ENCODE peak calls at places on chromosomes 13 and 19, in four cellular contexts. V is lung, P is tibial artery, B is lower lobe of right lung. T is an unnamed sample.

GRCh38 chr13:110103026-110103425 is 203.9 kb downstream of the COL4A1 start:
- DNase-seq in B (no peak), P (no peak), V (no peak), T (no peak)

GRCh38 chr13:103386341-103386740 is 320.1 kb upstream of the SLC10A2 start:
- DNase-seq in P (no peak), B (no peak), V (no peak), T (no peak)

GRCh38 chr19:2854849-2855248 is 12.3 kb upstream of the ZNF556 start:
- DNase-seq in V (no peak), P (no peak), B (no peak), T (no peak)

GRCh38 chr13:112725346-112726017 is 35.6 kb downstream of the ATP11A start:
- DNase-seq in V (no peak), B (peak), P (peak), T (no peak)

GRCh38 chr13:99926014-99926731 is 45.4 kb downstream of the ZIC5 start:
- DNase-seq in B (no peak), P (no peak), V (no peak), T (no peak)

GRCh38 chr13:33207616-33207964 is 78.0 kb downstream of the STARD13 start:
- DNase-seq in B (no peak), V (no peak), P (no peak), T (no peak)

GRCh38 chr13:50513528-50513863 is 330.0 kb downstream of the DLEU7 start:
- DNase-seq in V (no peak), B (no peak), P (no peak), T (no peak)

GRCh38 chr13:72221276-72221962 is 354.4 kb upstream of the DACH1 start:
- DNase-seq in B (peak), V (no peak), P (no peak), T (peak)

GRCh38 chr19:44776402-44777096 is 1.1 kb upstream of the CBLC start:
- DNase-seq in B (peak), P (no peak), V (no peak), T (no peak)

GRCh38 chr13:98315466-98315865 is 138.4 kb upstream of the RNF113B start:
- DNase-seq in V (no peak), B (no peak), P (no peak), T (no peak)

GRCh38 chr19:42606660-42607351 is 12.1 kb upstream of the CEACAM8 start:
- DNase-seq in V (peak), B (peak), P (no peak), T (peak)

GRCh38 chr19:13953021-13953531 is 767 bp downstream of the DCAF15 start:
- DNase-seq in V (no peak), B (no peak), P (no peak), T (peak)

GRCh38 chr13:60267498-60268202 is 103.9 kb upstream of the DIAPH3 start:
- DNase-seq in P (no peak), V (no peak), B (no peak), T (no peak)

DNA sequence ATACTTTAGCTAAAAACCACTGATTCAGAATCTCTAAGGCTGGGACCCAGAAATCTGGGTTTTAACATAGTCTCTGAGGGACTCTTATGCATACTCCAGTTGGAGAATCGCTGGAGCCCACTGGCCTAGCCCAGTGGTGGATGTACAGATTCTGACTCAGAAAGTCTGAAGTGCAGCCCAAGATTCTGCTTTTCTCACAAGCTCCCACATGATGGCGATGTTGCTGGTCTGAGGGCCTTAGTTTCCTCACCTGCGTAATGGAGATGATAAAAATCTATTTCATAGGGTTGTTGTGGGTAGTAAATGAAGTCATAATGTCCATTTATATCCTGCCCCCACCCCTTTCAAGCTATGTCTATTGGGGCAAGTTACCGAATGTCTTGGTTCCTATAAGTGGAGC is 7.7 kb upstream of the CDADC1 start:
- DNase-seq in V (no peak), B (no peak), P (no peak), T (no peak)
- TF ChIP-seq CTCF in V (peak), B (peak), P (peak), T (peak)

GRCh38 chr19:49847731-49848696 is 2.9 kb upstream of the PTOV1 start:
- DNase-seq in P (no peak), B (no peak), V (no peak), T (no peak)

GRCh38 chr19:49846408-49846807 is 4.6 kb upstream of the PTOV1 start:
- DNase-seq in V (no peak), B (no peak), P (no peak), T (no peak)

GRCh38 chr19:49843265-49843664 is 7.7 kb upstream of the PTOV1 start:
- DNase-seq in P (no peak), B (no peak), V (no peak), T (no peak)

GRCh38 chr19:49844138-49844740 is 6.7 kb upstream of the PTOV1 start:
- DNase-seq in V (no peak), B (no peak), P (no peak), T (no peak)

DNA sequence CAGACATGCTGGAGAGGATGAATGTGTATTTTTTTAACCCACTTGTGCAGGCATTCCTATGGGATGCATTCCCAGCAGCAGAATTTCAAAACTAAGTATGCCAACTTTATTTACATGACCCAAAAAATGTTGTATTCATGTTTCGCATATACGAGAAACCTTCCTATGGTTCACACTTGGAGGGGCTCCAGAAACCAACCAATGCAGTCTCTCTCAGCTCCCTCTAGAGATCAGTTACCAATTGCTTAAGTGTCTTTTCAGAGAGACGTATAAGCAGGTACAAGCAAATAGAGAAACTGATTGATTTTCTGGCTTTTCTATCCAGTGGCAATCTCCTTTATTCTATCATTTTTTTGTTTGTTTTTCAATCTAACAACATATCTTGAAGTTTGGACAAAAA is 5.5 kb upstream of the PTOV1 start:
- DNase-seq in B (no peak), V (no peak), P (no peak), T (no peak)
- H3K27ac ChIP-seq in B (no peak), V (no peak), P (no peak), T (no peak)

GRCh38 chr19:7489609-7490044 is 792 bp upstream of the PEX11G start:
- DNase-seq in V (no peak), B (no peak), P (no peak), T (no peak)
- H3K4me3 ChIP-seq in V (no peak), B (peak), P (peak), T (peak)

GRCh38 chr19:34275705-34276104 is 21.4 kb downstream of the GARRE1 start:
- DNase-seq in V (no peak), P (no peak), B (no peak), T (no peak)

GRCh38 chr19:34276614-34277013 is 22.3 kb downstream of the GARRE1 start:
- DNase-seq in P (no peak), V (no peak), B (no peak), T (no peak)

GRCh38 chr19:34274284-34274826 is 20.0 kb downstream of the GARRE1 start:
- DNase-seq in V (no peak), B (no peak), P (no peak), T (no peak)

GRCh38 chr19:34273121-34273845 is 18.9 kb downstream of the GARRE1 start:
- DNase-seq in V (no peak), P (no peak), B (no peak), T (no peak)

DNA sequence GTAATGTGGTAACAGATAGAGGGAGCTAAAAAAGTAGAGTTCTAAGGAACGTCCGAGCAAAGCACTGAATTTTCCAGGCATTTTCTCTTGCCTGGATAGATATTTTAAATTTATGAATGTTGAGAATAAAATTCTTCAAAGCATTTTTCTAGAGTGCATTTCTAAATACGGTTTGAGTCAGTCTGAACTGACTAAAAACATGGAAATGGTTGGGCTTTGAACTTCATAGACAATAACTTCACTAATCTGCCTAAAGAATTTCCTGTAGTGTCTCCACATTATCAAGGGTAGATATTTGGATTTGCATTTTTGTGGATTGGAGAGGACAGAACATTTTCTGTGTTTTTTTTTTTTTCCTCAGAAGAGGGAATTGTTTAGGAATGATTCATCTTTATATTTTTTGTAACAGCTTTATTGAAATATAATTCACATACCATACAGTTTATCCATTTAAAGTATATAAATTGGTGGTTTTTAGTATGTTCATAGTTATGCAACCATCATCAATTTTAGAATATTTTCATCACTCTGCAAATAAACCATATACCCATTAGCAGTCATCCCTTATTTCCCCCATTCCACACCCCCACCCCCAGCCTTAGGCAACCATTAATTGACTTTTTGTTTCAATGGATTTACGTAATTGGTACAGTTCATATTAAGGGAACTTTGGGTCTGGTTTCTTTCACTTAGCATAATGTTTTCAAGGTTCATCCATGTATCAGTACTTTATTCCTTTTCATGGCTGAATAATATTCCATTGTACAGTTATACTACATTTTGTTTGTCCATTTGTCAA is 20.7 kb downstream of the GARRE1 start:
- DNase-seq in P (no peak), B (no peak), V (no peak), T (no peak)
- TF ChIP-seq CTCF in P (no peak), B (no peak), V (no peak), T (no peak)

GRCh38 chr13:20983386-20983785 is 78.0 kb downstream of the LATS2 start:
- DNase-seq in P (no peak), B (peak), V (no peak), T (no peak)

GRCh38 chr13:20980420-20980819 is 77.9 kb upstream of the XPO4 start:
- DNase-seq in P (no peak), B (no peak), V (no peak), T (no peak)

GRCh38 chr13:20984879-20985278 is 76.5 kb downstream of the LATS2 start:
- DNase-seq in V (no peak), B (no peak), P (no peak), T (no peak)

GRCh38 chr13:20980899-20981298 is 78.4 kb upstream of the XPO4 start:
- DNase-seq in B (no peak), P (no peak), V (no peak), T (no peak)

DNA sequence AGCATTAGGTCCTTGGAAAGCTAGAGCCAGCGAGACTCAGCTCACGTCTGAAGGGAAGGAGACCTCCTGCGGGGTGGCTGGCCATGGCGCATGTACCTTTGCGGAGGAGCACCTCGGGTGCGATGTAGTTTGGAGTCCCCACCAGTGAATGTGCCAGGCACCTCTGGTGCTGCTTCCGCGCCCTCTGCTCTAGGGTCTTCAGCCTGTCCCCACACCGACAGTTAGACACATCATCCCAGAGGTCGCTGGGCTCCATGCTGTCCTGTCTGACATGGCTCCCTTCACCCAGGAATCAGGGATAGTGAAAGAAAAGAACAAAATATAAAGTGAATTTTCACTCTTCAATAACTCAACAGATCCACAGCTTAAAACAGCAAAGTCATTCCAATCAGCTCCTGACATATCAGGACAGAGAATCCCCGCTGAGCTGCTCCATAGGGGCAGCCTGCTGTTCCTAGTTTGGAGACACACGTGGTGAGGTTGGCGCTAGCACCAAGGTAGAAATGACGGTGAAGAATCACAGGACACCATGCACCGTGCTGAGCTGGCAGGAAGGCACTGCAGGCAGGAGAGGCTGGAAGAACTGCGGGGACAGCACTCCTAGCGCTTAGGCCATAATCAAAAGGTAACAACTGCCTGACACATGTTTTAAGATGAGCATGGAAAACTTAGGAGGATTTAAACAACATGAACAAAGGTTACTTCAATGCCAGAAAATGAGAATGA is 79.0 kb upstream of the XPO4 start:
- DNase-seq in V (no peak), B (peak), P (no peak), T (no peak)
- H3K27ac ChIP-seq in V (no peak), B (no peak), P (no peak), T (no peak)

DNA sequence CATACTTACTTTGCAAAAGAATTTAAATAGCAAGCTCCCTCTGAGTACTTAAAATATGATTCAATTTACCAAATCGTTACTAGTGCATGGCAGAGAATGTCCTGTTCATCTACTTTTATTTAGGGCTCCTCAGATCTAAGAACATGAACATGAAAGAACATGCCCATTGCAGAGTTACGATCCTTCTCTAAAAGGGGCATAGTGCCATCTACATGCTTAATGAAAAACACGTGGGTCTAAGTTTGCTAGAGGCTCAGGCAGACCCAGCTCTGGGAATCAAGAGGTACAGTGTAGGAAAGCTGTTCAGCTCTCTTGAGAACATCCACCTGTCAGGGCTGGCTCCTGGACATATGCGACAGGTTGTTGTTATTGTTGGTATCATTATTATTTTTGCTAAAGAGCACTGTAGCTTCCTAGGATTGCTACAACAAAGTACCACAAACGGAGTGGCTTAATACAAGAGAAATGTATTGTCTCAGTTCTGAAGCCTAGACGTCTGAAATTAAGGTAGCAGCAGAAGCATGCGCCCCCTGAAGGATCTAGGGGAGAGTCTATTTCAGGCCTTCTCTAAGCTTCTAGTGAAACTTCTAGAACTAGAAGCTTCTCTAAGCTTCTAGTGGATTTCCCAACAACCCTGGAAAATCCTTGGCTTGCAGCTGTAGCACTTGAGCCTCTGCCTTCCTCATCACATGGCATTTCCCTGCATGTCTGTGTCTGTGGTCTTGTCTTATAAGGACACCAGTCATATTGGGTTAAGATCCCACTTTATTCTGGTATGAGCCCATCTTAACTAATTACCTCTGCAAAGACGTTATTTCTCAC is 133.9 kb downstream of the DCT start:
- DNase-seq in B (no peak), V (no peak), P (no peak), T (no peak)
- H3K4me3 ChIP-seq in B (no peak), V (no peak), P (no peak), T (no peak)

GRCh38 chr19:47003611-47003935 is 16.1 kb upstream of the NPAS1 start:
- DNase-seq in B (no peak), P (no peak), V (no peak), T (no peak)

GRCh38 chr19:47002853-47003610 is 16.6 kb upstream of the NPAS1 start:
- DNase-seq in V (no peak), P (no peak), B (no peak), T (no peak)

GRCh38 chr19:47001584-47001983 is 18.1 kb upstream of the NPAS1 start:
- DNase-seq in V (no peak), B (no peak), P (no peak), T (no peak)

GRCh38 chr19:47004012-47004465 is 15.6 kb upstream of the NPAS1 start:
- DNase-seq in V (no peak), P (no peak), B (no peak), T (no peak)

DNA sequence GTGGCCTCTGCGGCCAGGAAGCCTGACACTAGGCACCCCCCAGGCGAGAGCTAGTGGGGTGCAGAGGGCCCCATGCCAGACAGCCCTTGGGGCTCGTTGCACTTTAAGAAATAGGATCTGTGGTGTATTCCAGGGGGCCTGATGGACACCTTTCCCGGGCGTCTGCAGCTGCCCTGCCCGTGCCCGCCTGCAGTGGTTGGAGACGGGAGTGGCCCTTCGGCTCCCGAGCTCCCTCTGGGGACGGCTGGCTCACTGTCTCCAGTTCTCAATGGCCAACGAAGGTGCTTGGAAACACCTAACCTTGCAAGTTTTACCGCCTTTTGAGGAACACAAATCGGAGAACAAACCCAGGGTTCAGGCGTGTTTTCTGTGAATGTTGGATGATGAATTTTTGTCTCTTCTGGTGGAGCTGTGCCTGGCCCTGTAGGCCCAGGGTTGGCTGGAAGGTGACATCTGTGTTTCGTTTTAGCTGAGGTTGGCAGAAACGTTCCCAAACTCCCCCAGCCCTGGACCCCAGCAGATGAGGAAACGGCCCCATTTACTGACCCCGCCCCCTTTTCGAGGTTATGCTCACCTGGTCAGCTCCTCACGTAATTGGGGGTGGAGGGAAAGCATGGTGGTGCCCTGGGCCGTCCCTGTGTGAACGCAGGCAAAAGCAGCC is 17.4 kb upstream of the NPAS1 start:
- DNase-seq in V (no peak), B (no peak), P (no peak), T (no peak)
- TF ChIP-seq CTCF in V (no peak), B (no peak), P (no peak), T (no peak)

DNA sequence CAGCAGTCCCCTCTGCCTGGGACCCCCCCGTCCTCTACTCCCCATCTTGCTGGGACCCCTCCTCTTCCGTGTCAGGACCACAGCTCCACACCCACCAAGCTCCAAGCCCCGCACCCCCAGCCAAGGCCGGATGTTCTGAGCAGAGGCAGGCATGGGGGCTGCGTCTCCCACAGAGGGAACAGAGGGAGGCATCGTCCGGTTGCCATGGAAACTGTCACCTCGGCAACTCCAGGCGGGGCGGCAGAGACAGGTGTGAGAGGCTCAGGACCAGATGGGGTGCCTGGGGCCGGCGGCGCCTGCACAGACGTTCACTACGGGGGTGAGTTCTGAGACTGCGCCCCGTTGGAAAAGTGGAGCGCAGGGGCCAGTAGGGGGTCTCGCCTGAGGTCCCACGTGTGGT is 5.4 kb downstream of the RNU6-9 start:
- DNase-seq in P (no peak), B (no peak), V (no peak), T (no peak)
- H3K27ac ChIP-seq in P (no peak), B (no peak), V (no peak), T (no peak)

T was measured in kidney.